ENCODE peak calls at places on chromosome 1, in four cellular contexts. W is kidney, V is neural crest cell, Q is breast epithelium. G is an unnamed sample.

GRCh38 chr1:162475089-162475488 is 22.5 kb upstream of the UHMK1 start:
- DNase-seq in V (no peak), W (no peak), Q (no peak), G (no peak)

GRCh38 chr1:156103521-156103947 is 11.0 kb upstream of the LMNA start:
- DNase-seq in V (no peak), Q (no peak), W (peak; percentile 85), G (peak; percentile 52)

GRCh38 chr1:27152004-27152828 is 2.7 kb downstream of the SLC9A1 start:
- DNase-seq in W (peak; percentile 70), V (no peak), Q (no peak), G (no peak)

GRCh38 chr1:52140633-52141512 is 1.0 kb upstream of the ZFYVE9 start:
- DNase-seq in Q (no peak), V (no peak), W (no peak), G (no peak)

GRCh38 chr1:209787551-209787950 is 3.2 kb upstream of the C1orf74 start:
- DNase-seq in V (no peak), Q (no peak), W (no peak), G (no peak)

GRCh38 chr1:17276568-17276967 is 27.7 kb downstream of the PADI3 start:
- DNase-seq in V (no peak), W (no peak), Q (peak; percentile 50), G (no peak)

GRCh38 chr1:112058815-112059450 is 69.5 kb upstream of the KCND3 start:
- DNase-seq in W (no peak), V (no peak), Q (no peak), G (no peak)

GRCh38 chr1:36609241-36610027 is 126.7 kb upstream of the CSF3R start:
- DNase-seq in Q (no peak), W (no peak), V (peak; percentile 62), G (no peak)

GRCh38 chr1:25700124-25700523 is 83.5 kb downstream of the MAN1C1 start:
- DNase-seq in Q (no peak), W (no peak), V (no peak), G (no peak)

GRCh38 chr1:183473286-183473536 is 912 bp downstream of the SMG7 start:
- DNase-seq in Q (no peak), V (no peak), W (no peak), G (no peak)

GRCh38 chr1:205739348-205740160 is 10.4 kb downstream of the NUCKS1 start:
- DNase-seq in V (no peak), W (no peak), Q (no peak), G (no peak)

GRCh38 chr1:184866991-184867788 is 107.1 kb downstream of the NIBAN1 start:
- DNase-seq in Q (no peak), V (no peak), W (no peak), G (no peak)

GRCh38 chr1:10793129-10793651 is 3.3 kb downstream of the CASZ1 start:
- DNase-seq in W (no peak), Q (no peak), V (no peak), G (no peak)

GRCh38 chr1:9326596-9326995 is 33.9 kb downstream of the SPSB1 start:
- DNase-seq in W (no peak), Q (no peak), V (no peak), G (no peak)

GRCh38 chr1:202084791-202085681 is 37.7 kb upstream of the GPR37L1 start:
- DNase-seq in V (peak; percentile 15), W (peak; percentile 83), Q (peak; percentile 78), G (no peak)

GRCh38 chr1:156885314-156885713 is 8.2 kb upstream of the PEAR1 start:
- DNase-seq in Q (no peak), V (no peak), W (no peak), G (no peak)

GRCh38 chr1:98331232-98331631 is 330.3 kb upstream of the SNX7 start:
- DNase-seq in Q (no peak), W (no peak), V (no peak), G (no peak)

GRCh38 chr1:203129501-203130231 is 2.1 kb downstream of the ADORA1 start:
- DNase-seq in V (no peak), W (no peak), Q (peak; percentile 63), G (no peak)

GRCh38 chr1:33683913-33684312 is 180.0 kb upstream of the HMGB4 start:
- DNase-seq in V (no peak), Q (no peak), W (no peak), G (no peak)

GRCh38 chr1:196660912-196661311 is 9.1 kb downstream of the CFH start:
- DNase-seq in Q (no peak), W (no peak), V (no peak), G (no peak)
- TF ChIP-seq CTCF in Q (no peak), W (peak; percentile 32), V (peak; percentile 87), G (no peak)

GRCh38 chr1:110112143-110112542 is at the start of gene UBL4B:
- DNase-seq in Q (no peak), V (no peak), W (no peak), G (no peak)
- TF ChIP-seq CTCF in Q (no peak), V (no peak), W (no peak), G (no peak)

GRCh38 chr1:53725238-53725689 is 13.7 kb downstream of the GLIS1 start:
- DNase-seq in V (no peak), W (no peak), Q (no peak), G (no peak)
- TF ChIP-seq CTCF in V (no peak), W (no peak), Q (no peak), G (no peak)

GRCh38 chr1:238710697-238711096 is 675.7 kb upstream of the CHRM3 start:
- DNase-seq in V (no peak), Q (no peak), W (no peak), G (no peak)
- TF ChIP-seq CTCF in V (no peak), Q (no peak), W (no peak), G (no peak)

G was measured in omental fat pad.